ENCODE peak calls at places on chromosomes 5 and 9, in seven cellular contexts. One of them, this sample, is unnamed.

GRCh38 chr5:132387649-132388117 is 18.2 kb downstream of the SLC22A5 start:
- DNase-seq in foreskin fibroblast: peak
- DNase-seq in sigmoid colon: peak
- DNase-seq in uterus: peak
- DNase-seq in omental fat pad: no peak
- DNase-seq in body of pancreas: peak
- DNase-seq in RWPE1: peak
- DNase-seq in this sample: no peak

GRCh38 chr9:112921549-112921948 is 30.9 kb upstream of the SLC46A2 start:
- DNase-seq in foreskin fibroblast: peak
- DNase-seq in sigmoid colon: no peak
- DNase-seq in uterus: no peak
- DNase-seq in omental fat pad: no peak
- DNase-seq in body of pancreas: no peak
- DNase-seq in RWPE1: peak
- DNase-seq in this sample: no peak

GRCh38 chr9:124503713-124504529 is 3.3 kb downstream of the NR5A1 start:
- DNase-seq in foreskin fibroblast: peak
- DNase-seq in sigmoid colon: no peak
- DNase-seq in uterus: no peak
- DNase-seq in omental fat pad: no peak
- DNase-seq in body of pancreas: no peak
- DNase-seq in RWPE1: no peak
- DNase-seq in this sample: no peak

GRCh38 chr9:5695860-5696259 is 67.0 kb downstream of the RIC1 start:
- DNase-seq in foreskin fibroblast: no peak
- DNase-seq in sigmoid colon: no peak
- DNase-seq in uterus: no peak
- DNase-seq in omental fat pad: no peak
- DNase-seq in body of pancreas: no peak
- DNase-seq in RWPE1: no peak
- DNase-seq in this sample: no peak

GRCh38 chr5:157431544-157432200 is 28.3 kb upstream of the NIPAL4 start:
- DNase-seq in foreskin fibroblast: peak
- DNase-seq in sigmoid colon: no peak
- DNase-seq in uterus: no peak
- DNase-seq in omental fat pad: no peak
- DNase-seq in body of pancreas: no peak
- DNase-seq in RWPE1: peak
- DNase-seq in this sample: no peak

GRCh38 chr5:41761663-41762062 is 108.6 kb downstream of the OXCT1 start:
- DNase-seq in foreskin fibroblast: no peak
- DNase-seq in sigmoid colon: no peak
- DNase-seq in uterus: no peak
- DNase-seq in omental fat pad: no peak
- DNase-seq in body of pancreas: no peak
- DNase-seq in RWPE1: no peak
- DNase-seq in this sample: no peak

GRCh38 chr9:72129271-72130156 is 19.7 kb upstream of the GDA start:
- DNase-seq in foreskin fibroblast: no peak
- DNase-seq in sigmoid colon: no peak
- DNase-seq in uterus: no peak
- DNase-seq in omental fat pad: no peak
- DNase-seq in body of pancreas: peak
- DNase-seq in RWPE1: no peak
- DNase-seq in this sample: no peak

GRCh38 chr5:164597293-164597900 is 1092.0 kb downstream of the MAT2B start:
- DNase-seq in foreskin fibroblast: no peak
- DNase-seq in sigmoid colon: no peak
- DNase-seq in uterus: no peak
- DNase-seq in omental fat pad: no peak
- DNase-seq in body of pancreas: no peak
- DNase-seq in RWPE1: peak
- DNase-seq in this sample: no peak

GRCh38 chr5:176410486-176411180 is 5.7 kb downstream of the CLTB start:
- DNase-seq in foreskin fibroblast: no peak
- DNase-seq in sigmoid colon: no peak
- DNase-seq in uterus: no peak
- DNase-seq in omental fat pad: no peak
- DNase-seq in body of pancreas: no peak
- DNase-seq in RWPE1: peak
- DNase-seq in this sample: no peak

GRCh38 chr9:104025945-104026344 is 68.2 kb upstream of the SMC2 start:
- DNase-seq in foreskin fibroblast: peak
- DNase-seq in sigmoid colon: no peak
- DNase-seq in uterus: no peak
- DNase-seq in omental fat pad: no peak
- DNase-seq in body of pancreas: no peak
- DNase-seq in RWPE1: no peak
- DNase-seq in this sample: no peak

GRCh38 chr5:166014256-166014655 is 2277.2 kb upstream of the WWC1 start:
- DNase-seq in foreskin fibroblast: no peak
- DNase-seq in sigmoid colon: no peak
- DNase-seq in uterus: no peak
- DNase-seq in omental fat pad: no peak
- DNase-seq in body of pancreas: no peak
- DNase-seq in RWPE1: peak
- DNase-seq in this sample: no peak

GRCh38 chr5:27450607-27451006 is 412.2 kb upstream of the CDH9 start:
- DNase-seq in foreskin fibroblast: no peak
- DNase-seq in sigmoid colon: no peak
- DNase-seq in uterus: no peak
- DNase-seq in omental fat pad: no peak
- DNase-seq in body of pancreas: no peak
- DNase-seq in RWPE1: no peak
- DNase-seq in this sample: no peak

GRCh38 chr9:128818839-128819715 is 777 bp downstream of the ENDOG start:
- DNase-seq in foreskin fibroblast: peak
- DNase-seq in sigmoid colon: no peak
- DNase-seq in uterus: no peak
- DNase-seq in omental fat pad: no peak
- DNase-seq in body of pancreas: peak
- DNase-seq in RWPE1: peak
- DNase-seq in this sample: no peak

GRCh38 chr9:127809002-127809561 is 6.4 kb downstream of the FPGS start:
- DNase-seq in foreskin fibroblast: no peak
- DNase-seq in sigmoid colon: no peak
- DNase-seq in uterus: no peak
- DNase-seq in omental fat pad: no peak
- DNase-seq in body of pancreas: no peak
- DNase-seq in RWPE1: no peak
- DNase-seq in this sample: no peak

GRCh38 chr5:55600536-55601208 is 65.9 kb upstream of the PLPP1 start:
- DNase-seq in foreskin fibroblast: peak
- DNase-seq in sigmoid colon: no peak
- DNase-seq in uterus: peak
- DNase-seq in omental fat pad: no peak
- DNase-seq in body of pancreas: peak
- DNase-seq in RWPE1: no peak
- DNase-seq in this sample: no peak

GRCh38 chr5:147075187-147075586 is 159.6 kb upstream of the STK32A start:
- DNase-seq in foreskin fibroblast: no peak
- DNase-seq in sigmoid colon: no peak
- DNase-seq in uterus: no peak
- DNase-seq in omental fat pad: no peak
- DNase-seq in body of pancreas: no peak
- DNase-seq in RWPE1: no peak
- DNase-seq in this sample: no peak

GRCh38 chr9:20508242-20508641 is 114.1 kb downstream of the MLLT3 start:
- DNase-seq in foreskin fibroblast: no peak
- DNase-seq in sigmoid colon: no peak
- DNase-seq in uterus: no peak
- DNase-seq in omental fat pad: no peak
- DNase-seq in body of pancreas: no peak
- DNase-seq in RWPE1: no peak
- DNase-seq in this sample: no peak

GRCh38 chr9:36245906-36246305 is 12.3 kb downstream of the GNE start:
- DNase-seq in foreskin fibroblast: peak
- DNase-seq in sigmoid colon: no peak
- DNase-seq in uterus: no peak
- DNase-seq in omental fat pad: no peak
- DNase-seq in body of pancreas: no peak
- DNase-seq in RWPE1: no peak
- DNase-seq in this sample: no peak

GRCh38 chr5:116507051-116507537 is 67.5 kb downstream of the SEMA6A start:
- DNase-seq in foreskin fibroblast: peak
- DNase-seq in sigmoid colon: peak
- DNase-seq in uterus: no peak
- DNase-seq in omental fat pad: no peak
- DNase-seq in body of pancreas: no peak
- DNase-seq in RWPE1: no peak
- DNase-seq in this sample: no peak

GRCh38 chr5:96120120-96120519 is 158.5 kb upstream of the ELL2 start:
- DNase-seq in foreskin fibroblast: no peak
- DNase-seq in sigmoid colon: no peak
- DNase-seq in uterus: no peak
- DNase-seq in omental fat pad: no peak
- DNase-seq in body of pancreas: no peak
- DNase-seq in RWPE1: no peak
- DNase-seq in this sample: no peak

GRCh38 chr9:135778421-135778820 is 76.4 kb downstream of the KCNT1 start:
- DNase-seq in foreskin fibroblast: no peak
- DNase-seq in sigmoid colon: no peak
- DNase-seq in uterus: no peak
- DNase-seq in omental fat pad: no peak
- DNase-seq in body of pancreas: no peak
- DNase-seq in RWPE1: no peak
- DNase-seq in this sample: no peak

GRCh38 chr5:157987259-157987658 is 128.3 kb upstream of the CLINT1 start:
- DNase-seq in foreskin fibroblast: no peak
- DNase-seq in sigmoid colon: no peak
- DNase-seq in uterus: no peak
- DNase-seq in omental fat pad: no peak
- DNase-seq in body of pancreas: no peak
- DNase-seq in RWPE1: no peak
- DNase-seq in this sample: no peak

GRCh38 chr5:154849791-154850201 is 607 bp downstream of the FAXDC2 start:
- DNase-seq in foreskin fibroblast: peak
- DNase-seq in sigmoid colon: no peak
- DNase-seq in uterus: no peak
- DNase-seq in omental fat pad: no peak
- DNase-seq in body of pancreas: no peak
- DNase-seq in RWPE1: no peak
- DNase-seq in this sample: no peak

GRCh38 chr5:173925449-173926071 is 37.4 kb downstream of the CPEB4 start:
- DNase-seq in foreskin fibroblast: peak
- DNase-seq in sigmoid colon: no peak
- DNase-seq in uterus: no peak
- DNase-seq in omental fat pad: no peak
- DNase-seq in body of pancreas: peak
- DNase-seq in RWPE1: peak
- DNase-seq in this sample: no peak

GRCh38 chr5:1510631-1511030 is 13.1 kb downstream of the LPCAT1 start:
- DNase-seq in foreskin fibroblast: no peak
- DNase-seq in sigmoid colon: peak
- DNase-seq in uterus: peak
- DNase-seq in omental fat pad: peak
- DNase-seq in body of pancreas: peak
- DNase-seq in RWPE1: no peak
- DNase-seq in this sample: peak

DNA sequence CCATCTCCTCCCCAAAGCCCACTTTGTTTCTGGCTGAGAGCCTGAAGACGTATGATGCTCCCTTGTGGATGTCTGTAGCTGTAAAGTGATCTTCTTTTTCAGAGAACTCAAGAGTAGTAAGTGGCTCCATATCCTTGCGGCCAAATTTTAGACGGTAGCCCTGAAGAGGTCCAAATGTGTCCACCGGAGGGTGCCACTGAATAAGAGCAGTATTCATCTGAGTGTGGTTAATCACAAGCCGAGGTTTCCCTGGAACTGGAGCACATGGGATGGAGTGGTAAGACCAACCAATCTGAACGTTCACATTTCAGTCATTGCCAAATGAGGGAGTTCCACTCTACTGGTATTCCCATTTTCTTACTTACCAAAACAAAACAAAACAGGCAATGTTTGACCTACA is 686.5 kb upstream of the DMAC1 start:
- DNase-seq in foreskin fibroblast: peak
- DNase-seq in sigmoid colon: no peak
- DNase-seq in uterus: no peak
- DNase-seq in omental fat pad: no peak
- DNase-seq in body of pancreas: peak
- DNase-seq in RWPE1: no peak
- DNase-seq in this sample: peak
- TF ChIP-seq CTCF in foreskin fibroblast: no peak
- TF ChIP-seq CTCF in sigmoid colon: no peak
- TF ChIP-seq CTCF in uterus: no peak
- TF ChIP-seq CTCF in omental fat pad: no peak
- TF ChIP-seq CTCF in body of pancreas: no peak
- TF ChIP-seq CTCF in RWPE1: no peak
- TF ChIP-seq CTCF in this sample: peak

GRCh38 chr5:89351975-89352374 is 469.0 kb upstream of the MEF2C start:
- DNase-seq in foreskin fibroblast: peak
- DNase-seq in sigmoid colon: no peak
- DNase-seq in uterus: no peak
- DNase-seq in omental fat pad: no peak
- DNase-seq in body of pancreas: no peak
- DNase-seq in RWPE1: peak
- DNase-seq in this sample: no peak
- TF ChIP-seq CTCF in foreskin fibroblast: no peak
- TF ChIP-seq CTCF in sigmoid colon: no peak
- TF ChIP-seq CTCF in uterus: no peak
- TF ChIP-seq CTCF in omental fat pad: no peak
- TF ChIP-seq CTCF in body of pancreas: no peak
- TF ChIP-seq CTCF in RWPE1: no peak
- TF ChIP-seq CTCF in this sample: no peak

GRCh38 chr5:38657020-38657419 is 100.6 kb upstream of the LIFR start:
- DNase-seq in foreskin fibroblast: no peak
- DNase-seq in sigmoid colon: no peak
- DNase-seq in uterus: no peak
- DNase-seq in omental fat pad: no peak
- DNase-seq in body of pancreas: no peak
- DNase-seq in RWPE1: no peak
- DNase-seq in this sample: no peak
- TF ChIP-seq CTCF in foreskin fibroblast: no peak
- TF ChIP-seq CTCF in sigmoid colon: no peak
- TF ChIP-seq CTCF in uterus: no peak
- TF ChIP-seq CTCF in omental fat pad: no peak
- TF ChIP-seq CTCF in body of pancreas: no peak
- TF ChIP-seq CTCF in RWPE1: no peak
- TF ChIP-seq CTCF in this sample: no peak

DNA sequence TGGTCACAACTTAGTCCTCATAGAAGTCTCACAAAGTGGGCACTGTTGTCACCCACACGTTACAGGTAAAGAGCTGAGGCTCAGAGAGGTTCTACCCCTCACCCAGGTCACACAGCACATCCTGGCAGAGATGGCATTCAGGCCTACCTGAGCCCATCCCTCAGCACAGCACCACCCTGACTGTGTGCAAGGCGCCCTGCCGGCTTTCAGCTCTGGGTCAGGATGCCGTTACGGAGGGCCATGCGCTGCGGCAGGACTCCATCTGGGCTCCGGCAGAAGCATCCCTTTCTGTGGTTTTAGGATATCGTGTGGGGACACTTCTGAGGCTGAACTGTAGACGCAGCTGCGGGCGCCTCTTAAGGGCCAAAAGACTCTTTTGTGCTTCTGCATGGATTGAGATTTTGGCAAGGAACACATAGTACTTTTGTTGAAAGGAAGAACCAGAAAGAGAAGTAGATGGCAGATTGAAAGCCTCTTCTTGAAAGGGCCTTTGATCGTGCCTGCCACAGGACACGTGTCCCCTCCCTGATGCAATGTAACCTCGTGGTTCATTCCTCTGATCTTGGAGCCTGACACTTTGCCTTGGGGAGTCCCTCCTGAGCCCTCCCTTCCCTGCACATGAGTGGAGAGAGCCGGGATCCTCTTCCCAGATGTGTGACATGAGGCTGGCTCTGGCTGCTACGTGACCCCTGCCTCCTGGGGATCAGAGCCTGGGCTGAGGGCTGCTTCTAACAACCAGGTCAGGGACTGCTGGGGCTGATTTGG is 31.3 kb downstream of the USP20 start:
- DNase-seq in foreskin fibroblast: peak
- DNase-seq in sigmoid colon: no peak
- DNase-seq in uterus: no peak
- DNase-seq in omental fat pad: no peak
- DNase-seq in body of pancreas: no peak
- DNase-seq in RWPE1: no peak
- DNase-seq in this sample: no peak
- TF ChIP-seq CTCF in foreskin fibroblast: no peak
- TF ChIP-seq CTCF in sigmoid colon: no peak
- TF ChIP-seq CTCF in uterus: no peak
- TF ChIP-seq CTCF in omental fat pad: no peak
- TF ChIP-seq CTCF in body of pancreas: no peak
- TF ChIP-seq CTCF in RWPE1: no peak
- TF ChIP-seq CTCF in this sample: no peak

This sample was measured in tibial nerve.